ENCODE peak calls at places on chromosomes 13 and 19, in ten cellular contexts. One of them, this sample, is unnamed.

GRCh38 chr13:97372929-97373328 is 61.0 kb upstream of the RAP2A start:
- DNase-seq in AG04450: no peak
- DNase-seq in brain microvascular endothelial cell: no peak
- DNase-seq in OCI-LY7: no peak
- DNase-seq in upper lobe of right lung: no peak
- DNase-seq in pancreas: no peak
- DNase-seq in psoas muscle: no peak
- DNase-seq in foreskin keratinocyte: no peak
- DNase-seq in lung: no peak
- DNase-seq in substantia nigra: no peak
- DNase-seq in this sample: no peak

GRCh38 chr19:35214766-35215422 is 13.6 kb downstream of the FAM187B start:
- DNase-seq in AG04450: no peak
- DNase-seq in brain microvascular endothelial cell: no peak
- DNase-seq in OCI-LY7: no peak
- DNase-seq in upper lobe of right lung: no peak
- DNase-seq in pancreas: no peak
- DNase-seq in psoas muscle: no peak
- DNase-seq in foreskin keratinocyte: no peak
- DNase-seq in lung: no peak
- DNase-seq in substantia nigra: no peak
- DNase-seq in this sample: no peak

GRCh38 chr13:110942248-110942981 is 27.5 kb upstream of the ANKRD10 start:
- DNase-seq in AG04450: no peak
- DNase-seq in brain microvascular endothelial cell: no peak
- DNase-seq in OCI-LY7: no peak
- DNase-seq in upper lobe of right lung: no peak
- DNase-seq in pancreas: no peak
- DNase-seq in psoas muscle: no peak
- DNase-seq in foreskin keratinocyte: peak
- DNase-seq in lung: no peak
- DNase-seq in substantia nigra: no peak
- DNase-seq in this sample: no peak

GRCh38 chr13:33256148-33256547 is 29.4 kb downstream of the STARD13 start:
- DNase-seq in AG04450: no peak
- DNase-seq in brain microvascular endothelial cell: no peak
- DNase-seq in OCI-LY7: no peak
- DNase-seq in upper lobe of right lung: no peak
- DNase-seq in pancreas: no peak
- DNase-seq in psoas muscle: no peak
- DNase-seq in foreskin keratinocyte: no peak
- DNase-seq in lung: no peak
- DNase-seq in substantia nigra: no peak
- DNase-seq in this sample: no peak

GRCh38 chr19:43782311-43782660 is 1.5 kb upstream of the KCNN4 start:
- DNase-seq in AG04450: no peak
- DNase-seq in brain microvascular endothelial cell: no peak
- DNase-seq in OCI-LY7: no peak
- DNase-seq in upper lobe of right lung: no peak
- DNase-seq in pancreas: no peak
- DNase-seq in psoas muscle: no peak
- DNase-seq in foreskin keratinocyte: no peak
- DNase-seq in lung: no peak
- DNase-seq in substantia nigra: no peak
- DNase-seq in this sample: no peak

GRCh38 chr13:93246069-93246468 is 19.5 kb downstream of the GPC6 start:
- DNase-seq in AG04450: no peak
- DNase-seq in brain microvascular endothelial cell: no peak
- DNase-seq in OCI-LY7: no peak
- DNase-seq in upper lobe of right lung: no peak
- DNase-seq in pancreas: no peak
- DNase-seq in psoas muscle: no peak
- DNase-seq in foreskin keratinocyte: no peak
- DNase-seq in lung: no peak
- DNase-seq in substantia nigra: no peak
- DNase-seq in this sample: no peak

GRCh38 chr13:77138813-77139212 is 111.9 kb upstream of the FBXL3 start:
- DNase-seq in AG04450: no peak
- DNase-seq in brain microvascular endothelial cell: no peak
- DNase-seq in OCI-LY7: no peak
- DNase-seq in upper lobe of right lung: no peak
- DNase-seq in pancreas: no peak
- DNase-seq in psoas muscle: no peak
- DNase-seq in foreskin keratinocyte: no peak
- DNase-seq in lung: no peak
- DNase-seq in substantia nigra: no peak
- DNase-seq in this sample: no peak

GRCh38 chr13:36616706-36617105 is 57.1 kb upstream of the SERTM1 start:
- DNase-seq in AG04450: no peak
- DNase-seq in brain microvascular endothelial cell: no peak
- DNase-seq in OCI-LY7: no peak
- DNase-seq in upper lobe of right lung: no peak
- DNase-seq in pancreas: no peak
- DNase-seq in psoas muscle: no peak
- DNase-seq in foreskin keratinocyte: no peak
- DNase-seq in lung: no peak
- DNase-seq in substantia nigra: no peak
- DNase-seq in this sample: no peak

GRCh38 chr13:28392428-28392827 is 102.5 kb downstream of the FLT1 start:
- DNase-seq in AG04450: no peak
- DNase-seq in brain microvascular endothelial cell: no peak
- DNase-seq in OCI-LY7: no peak
- DNase-seq in upper lobe of right lung: no peak
- DNase-seq in pancreas: no peak
- DNase-seq in psoas muscle: no peak
- DNase-seq in foreskin keratinocyte: no peak
- DNase-seq in lung: no peak
- DNase-seq in substantia nigra: no peak
- DNase-seq in this sample: no peak

GRCh38 chr19:17402982-17403855 is 2.2 kb downstream of the BST2 start:
- DNase-seq in AG04450: no peak
- DNase-seq in brain microvascular endothelial cell: peak
- DNase-seq in OCI-LY7: peak
- DNase-seq in upper lobe of right lung: no peak
- DNase-seq in pancreas: no peak
- DNase-seq in psoas muscle: peak
- DNase-seq in foreskin keratinocyte: no peak
- DNase-seq in lung: no peak
- DNase-seq in substantia nigra: no peak
- DNase-seq in this sample: no peak

DNA sequence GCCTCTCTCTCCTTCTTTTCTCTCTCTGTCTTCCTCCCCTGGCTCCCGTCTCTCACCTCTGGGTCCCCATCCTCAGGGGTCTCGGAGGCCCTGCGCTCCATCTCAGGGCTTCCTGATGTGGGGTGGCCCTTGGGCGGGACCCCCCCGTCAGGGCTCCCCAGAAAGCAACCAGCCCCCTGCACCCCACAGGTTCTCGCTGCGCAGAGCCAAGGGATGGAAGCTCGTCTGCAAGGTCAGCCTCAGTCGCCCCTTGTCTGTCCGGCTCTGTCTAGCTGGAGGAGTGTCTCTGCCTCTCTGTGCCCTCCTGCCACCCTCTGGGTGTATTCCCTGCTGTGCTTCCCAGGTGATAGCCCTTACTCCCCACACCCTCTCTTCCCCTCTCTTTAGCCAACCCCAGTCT is at the start of gene SBK3:
- DNase-seq in AG04450: no peak
- DNase-seq in brain microvascular endothelial cell: no peak
- DNase-seq in OCI-LY7: no peak
- DNase-seq in upper lobe of right lung: no peak
- DNase-seq in pancreas: no peak
- DNase-seq in psoas muscle: no peak
- DNase-seq in foreskin keratinocyte: no peak
- DNase-seq in lung: no peak
- DNase-seq in substantia nigra: no peak
- DNase-seq in this sample: no peak
- H3K27ac ChIP-seq in AG04450: peak
- H3K27ac ChIP-seq in brain microvascular endothelial cell: no peak
- H3K27ac ChIP-seq in OCI-LY7: no peak
- H3K27ac ChIP-seq in upper lobe of right lung: no peak
- H3K27ac ChIP-seq in pancreas: no peak
- H3K27ac ChIP-seq in psoas muscle: peak
- H3K27ac ChIP-seq in foreskin keratinocyte: no peak
- H3K27ac ChIP-seq in lung: no peak
- H3K27ac ChIP-seq in substantia nigra: no peak
- H3K27ac ChIP-seq in this sample: no peak

GRCh38 chr19:33946535-33947323 is 150.1 kb downstream of the KCTD15 start:
- DNase-seq in AG04450: no peak
- DNase-seq in brain microvascular endothelial cell: no peak
- DNase-seq in OCI-LY7: no peak
- DNase-seq in upper lobe of right lung: no peak
- DNase-seq in pancreas: no peak
- DNase-seq in psoas muscle: no peak
- DNase-seq in foreskin keratinocyte: no peak
- DNase-seq in lung: no peak
- DNase-seq in substantia nigra: no peak
- DNase-seq in this sample: no peak

GRCh38 chr19:33938821-33939220 is 142.2 kb downstream of the KCTD15 start:
- DNase-seq in AG04450: no peak
- DNase-seq in brain microvascular endothelial cell: no peak
- DNase-seq in OCI-LY7: no peak
- DNase-seq in upper lobe of right lung: peak
- DNase-seq in pancreas: peak
- DNase-seq in psoas muscle: no peak
- DNase-seq in foreskin keratinocyte: no peak
- DNase-seq in lung: peak
- DNase-seq in substantia nigra: no peak
- DNase-seq in this sample: no peak

GRCh38 chr19:33941133-33941532 is 144.5 kb downstream of the KCTD15 start:
- DNase-seq in AG04450: no peak
- DNase-seq in brain microvascular endothelial cell: no peak
- DNase-seq in OCI-LY7: no peak
- DNase-seq in upper lobe of right lung: no peak
- DNase-seq in pancreas: no peak
- DNase-seq in psoas muscle: no peak
- DNase-seq in foreskin keratinocyte: no peak
- DNase-seq in lung: no peak
- DNase-seq in substantia nigra: no peak
- DNase-seq in this sample: no peak
- H3K27ac ChIP-seq in AG04450: no peak
- H3K27ac ChIP-seq in brain microvascular endothelial cell: no peak
- H3K27ac ChIP-seq in OCI-LY7: no peak
- H3K27ac ChIP-seq in upper lobe of right lung: no peak
- H3K27ac ChIP-seq in pancreas: no peak
- H3K27ac ChIP-seq in psoas muscle: no peak
- H3K27ac ChIP-seq in foreskin keratinocyte: no peak
- H3K27ac ChIP-seq in lung: no peak
- H3K27ac ChIP-seq in substantia nigra: no peak
- H3K27ac ChIP-seq in this sample: no peak

DNA sequence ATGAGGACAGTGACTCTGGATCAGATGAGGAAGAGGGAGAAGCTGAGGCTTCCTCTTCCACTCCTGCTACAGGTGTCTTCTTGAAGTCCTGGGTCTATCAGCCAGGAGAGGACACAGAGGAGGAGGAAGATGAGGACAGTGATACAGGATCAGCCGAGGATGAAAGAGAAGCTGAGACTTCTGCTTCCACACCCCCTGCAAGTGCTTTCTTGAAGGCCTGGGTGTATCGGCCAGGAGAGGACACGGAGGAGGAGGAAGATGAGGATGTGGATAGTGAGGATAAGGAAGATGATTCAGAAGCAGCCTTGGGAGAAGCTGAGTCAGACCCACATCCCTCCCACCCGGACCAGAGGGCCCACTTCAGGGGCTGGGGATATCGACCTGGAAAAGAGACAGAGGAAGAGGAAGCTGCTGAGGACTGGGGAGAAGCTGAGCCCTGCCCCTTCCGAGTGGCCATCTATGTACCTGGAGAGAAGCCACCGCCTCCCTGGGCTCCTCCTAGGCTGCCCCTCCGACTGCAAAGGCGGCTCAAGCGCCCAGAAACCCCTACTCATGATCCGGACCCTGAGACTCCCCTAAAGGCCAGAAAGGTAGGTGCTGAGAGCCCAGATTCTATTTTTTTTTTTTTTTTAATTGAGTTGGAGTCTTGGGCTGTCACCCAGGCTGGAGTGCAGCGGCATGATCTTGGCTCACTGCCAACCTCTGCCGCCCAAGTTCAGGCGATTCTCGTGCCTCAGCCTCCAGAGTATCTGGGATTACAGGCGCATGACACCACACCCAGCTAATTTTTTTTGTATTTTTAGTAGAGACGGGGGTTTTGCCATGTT is 2.3 kb downstream of the PPP1R15A start:
- DNase-seq in AG04450: no peak
- DNase-seq in brain microvascular endothelial cell: peak
- DNase-seq in OCI-LY7: no peak
- DNase-seq in upper lobe of right lung: no peak
- DNase-seq in pancreas: peak
- DNase-seq in psoas muscle: no peak
- DNase-seq in foreskin keratinocyte: peak
- DNase-seq in lung: no peak
- DNase-seq in substantia nigra: no peak
- DNase-seq in this sample: no peak
- H3K27ac ChIP-seq in AG04450: peak
- H3K27ac ChIP-seq in brain microvascular endothelial cell: peak
- H3K27ac ChIP-seq in OCI-LY7: peak
- H3K27ac ChIP-seq in upper lobe of right lung: peak
- H3K27ac ChIP-seq in pancreas: no peak
- H3K27ac ChIP-seq in psoas muscle: peak
- H3K27ac ChIP-seq in foreskin keratinocyte: peak
- H3K27ac ChIP-seq in lung: peak
- H3K27ac ChIP-seq in substantia nigra: peak
- H3K27ac ChIP-seq in this sample: peak

GRCh38 chr19:3048190-3048533 is 14.1 kb downstream of the TLE5 start:
- DNase-seq in AG04450: no peak
- DNase-seq in brain microvascular endothelial cell: no peak
- DNase-seq in OCI-LY7: no peak
- DNase-seq in upper lobe of right lung: no peak
- DNase-seq in pancreas: no peak
- DNase-seq in psoas muscle: no peak
- DNase-seq in foreskin keratinocyte: no peak
- DNase-seq in lung: no peak
- DNase-seq in substantia nigra: no peak
- DNase-seq in this sample: no peak

GRCh38 chr19:3045885-3046603 is 16.3 kb downstream of the TLE5 start:
- DNase-seq in AG04450: no peak
- DNase-seq in brain microvascular endothelial cell: no peak
- DNase-seq in OCI-LY7: no peak
- DNase-seq in upper lobe of right lung: no peak
- DNase-seq in pancreas: no peak
- DNase-seq in psoas muscle: no peak
- DNase-seq in foreskin keratinocyte: no peak
- DNase-seq in lung: no peak
- DNase-seq in substantia nigra: no peak
- DNase-seq in this sample: no peak

GRCh38 chr19:3047307-3048189 is 14.7 kb downstream of the TLE5 start:
- DNase-seq in AG04450: peak
- DNase-seq in brain microvascular endothelial cell: peak
- DNase-seq in OCI-LY7: peak
- DNase-seq in upper lobe of right lung: peak
- DNase-seq in pancreas: peak
- DNase-seq in psoas muscle: peak
- DNase-seq in foreskin keratinocyte: peak
- DNase-seq in lung: peak
- DNase-seq in substantia nigra: no peak
- DNase-seq in this sample: peak

GRCh38 chr19:3046621-3047306 is 15.5 kb downstream of the TLE5 start:
- DNase-seq in AG04450: no peak
- DNase-seq in brain microvascular endothelial cell: no peak
- DNase-seq in OCI-LY7: no peak
- DNase-seq in upper lobe of right lung: no peak
- DNase-seq in pancreas: no peak
- DNase-seq in psoas muscle: no peak
- DNase-seq in foreskin keratinocyte: no peak
- DNase-seq in lung: no peak
- DNase-seq in substantia nigra: no peak
- DNase-seq in this sample: peak

GRCh38 chr19:3049089-3049488 is 13.2 kb downstream of the TLE5 start:
- DNase-seq in AG04450: no peak
- DNase-seq in brain microvascular endothelial cell: no peak
- DNase-seq in OCI-LY7: no peak
- DNase-seq in upper lobe of right lung: no peak
- DNase-seq in pancreas: no peak
- DNase-seq in psoas muscle: no peak
- DNase-seq in foreskin keratinocyte: no peak
- DNase-seq in lung: no peak
- DNase-seq in substantia nigra: no peak
- DNase-seq in this sample: no peak
- H3K27ac ChIP-seq in AG04450: no peak
- H3K27ac ChIP-seq in brain microvascular endothelial cell: no peak
- H3K27ac ChIP-seq in OCI-LY7: no peak
- H3K27ac ChIP-seq in upper lobe of right lung: no peak
- H3K27ac ChIP-seq in pancreas: no peak
- H3K27ac ChIP-seq in psoas muscle: no peak
- H3K27ac ChIP-seq in foreskin keratinocyte: no peak
- H3K27ac ChIP-seq in lung: no peak
- H3K27ac ChIP-seq in substantia nigra: no peak
- H3K27ac ChIP-seq in this sample: no peak